ENCODE peak calls at places on chromosomes 2 and 18, in ten cellular contexts. One of them, this sample, is unnamed. For H3K36me3, the result is how much of the 10 kb centered on the place peaks cover.

GRCh38 chr18:32714571-32715148 is 58.2 kb downstream of the KLHL14 start:
- DNase-seq in suprapubic skin: no peak
- DNase-seq in sigmoid colon: no peak
- DNase-seq in stomach: peak
- DNase-seq in SK-N-SH: peak
- DNase-seq in K562: peak
- DNase-seq in HepG2: peak
- DNase-seq in tibial nerve: peak
- DNase-seq in transverse colon: peak
- DNase-seq in GM12878: peak
- DNase-seq in this sample: no peak

GRCh38 chr2:72155737-72156136 is 8.1 kb upstream of the CYP26B1 start:
- DNase-seq in HepG2: no peak
- DNase-seq in tibial nerve: no peak
- DNase-seq in SK-N-SH: no peak
- DNase-seq in suprapubic skin: no peak
- DNase-seq in GM12878: no peak
- DNase-seq in K562: no peak
- DNase-seq in stomach: peak
- DNase-seq in sigmoid colon: no peak
- DNase-seq in transverse colon: no peak
- DNase-seq in this sample: no peak

GRCh38 chr2:170566138-170566537 is 149.0 kb upstream of the SP5 start:
- DNase-seq in GM12878: no peak
- DNase-seq in tibial nerve: no peak
- DNase-seq in transverse colon: no peak
- DNase-seq in K562: no peak
- DNase-seq in sigmoid colon: no peak
- DNase-seq in stomach: no peak
- DNase-seq in SK-N-SH: no peak
- DNase-seq in HepG2: no peak
- DNase-seq in suprapubic skin: no peak
- DNase-seq in this sample: no peak

GRCh38 chr2:63890678-63891077 is 49.0 kb downstream of the UGP2 start:
- DNase-seq in K562: no peak
- DNase-seq in sigmoid colon: no peak
- DNase-seq in stomach: no peak
- DNase-seq in SK-N-SH: no peak
- DNase-seq in GM12878: no peak
- DNase-seq in transverse colon: no peak
- DNase-seq in tibial nerve: no peak
- DNase-seq in HepG2: no peak
- DNase-seq in suprapubic skin: no peak
- DNase-seq in this sample: no peak

GRCh38 chr2:42830922-42831574 is 38.7 kb upstream of the HAAO start:
- DNase-seq in sigmoid colon: no peak
- DNase-seq in SK-N-SH: no peak
- DNase-seq in HepG2: no peak
- DNase-seq in tibial nerve: no peak
- DNase-seq in GM12878: no peak
- DNase-seq in stomach: no peak
- DNase-seq in transverse colon: no peak
- DNase-seq in K562: peak
- DNase-seq in suprapubic skin: peak
- DNase-seq in this sample: peak

GRCh38 chr2:28544405-28544914 is 48.6 kb downstream of the PLB1 start:
- DNase-seq in GM12878: no peak
- DNase-seq in K562: no peak
- DNase-seq in SK-N-SH: peak
- DNase-seq in sigmoid colon: peak
- DNase-seq in suprapubic skin: no peak
- DNase-seq in tibial nerve: no peak
- DNase-seq in stomach: no peak
- DNase-seq in HepG2: peak
- DNase-seq in transverse colon: peak
- DNase-seq in this sample: no peak

GRCh38 chr2:75632091-75632704 is 14.4 kb upstream of the MRPL19 start:
- DNase-seq in transverse colon: no peak
- DNase-seq in tibial nerve: no peak
- DNase-seq in K562: no peak
- DNase-seq in sigmoid colon: no peak
- DNase-seq in SK-N-SH: no peak
- DNase-seq in GM12878: no peak
- DNase-seq in suprapubic skin: no peak
- DNase-seq in HepG2: no peak
- DNase-seq in stomach: no peak
- DNase-seq in this sample: peak

GRCh38 chr2:61328707-61329251 is 142.1 kb downstream of the USP34 start:
- DNase-seq in tibial nerve: no peak
- DNase-seq in transverse colon: peak
- DNase-seq in suprapubic skin: no peak
- DNase-seq in stomach: no peak
- DNase-seq in SK-N-SH: no peak
- DNase-seq in HepG2: no peak
- DNase-seq in K562: no peak
- DNase-seq in sigmoid colon: no peak
- DNase-seq in GM12878: no peak
- DNase-seq in this sample: no peak

GRCh38 chr2:145657265-145657664 is 1137.3 kb upstream of the ZEB2 start:
- DNase-seq in K562: no peak
- DNase-seq in stomach: no peak
- DNase-seq in tibial nerve: no peak
- DNase-seq in SK-N-SH: no peak
- DNase-seq in HepG2: no peak
- DNase-seq in sigmoid colon: no peak
- DNase-seq in suprapubic skin: no peak
- DNase-seq in GM12878: no peak
- DNase-seq in transverse colon: no peak
- DNase-seq in this sample: no peak

GRCh38 chr18:36201765-36202164 is 14.5 kb downstream of the MOCOS start:
- DNase-seq in sigmoid colon: no peak
- DNase-seq in stomach: no peak
- DNase-seq in transverse colon: no peak
- DNase-seq in GM12878: no peak
- DNase-seq in K562: no peak
- DNase-seq in suprapubic skin: no peak
- DNase-seq in HepG2: no peak
- DNase-seq in tibial nerve: no peak
- DNase-seq in SK-N-SH: no peak
- DNase-seq in this sample: no peak

GRCh38 chr2:14363137-14363536 is 269.4 kb upstream of the LRATD1 start:
- DNase-seq in sigmoid colon: no peak
- DNase-seq in stomach: no peak
- DNase-seq in HepG2: no peak
- DNase-seq in tibial nerve: no peak
- DNase-seq in GM12878: no peak
- DNase-seq in K562: no peak
- DNase-seq in transverse colon: no peak
- DNase-seq in SK-N-SH: no peak
- DNase-seq in suprapubic skin: no peak
- DNase-seq in this sample: no peak

GRCh38 chr2:239459056-239459455 is 58.2 kb upstream of the HDAC4 start:
- DNase-seq in sigmoid colon: peak
- DNase-seq in stomach: peak
- DNase-seq in transverse colon: no peak
- DNase-seq in SK-N-SH: no peak
- DNase-seq in HepG2: no peak
- DNase-seq in GM12878: no peak
- DNase-seq in tibial nerve: no peak
- DNase-seq in suprapubic skin: peak
- DNase-seq in K562: no peak
- DNase-seq in this sample: no peak

GRCh38 chr2:86476092-86476491 is 34.9 kb downstream of the KDM3A start:
- DNase-seq in transverse colon: no peak
- DNase-seq in suprapubic skin: no peak
- DNase-seq in HepG2: no peak
- DNase-seq in stomach: no peak
- DNase-seq in GM12878: no peak
- DNase-seq in K562: no peak
- DNase-seq in sigmoid colon: no peak
- DNase-seq in tibial nerve: no peak
- DNase-seq in SK-N-SH: no peak
- DNase-seq in this sample: no peak

GRCh38 chr2:170820647-170821630 is 4.3 kb downstream of the GAD1 start:
- DNase-seq in sigmoid colon: no peak
- DNase-seq in transverse colon: no peak
- DNase-seq in suprapubic skin: no peak
- DNase-seq in GM12878: no peak
- DNase-seq in HepG2: no peak
- DNase-seq in SK-N-SH: no peak
- DNase-seq in stomach: no peak
- DNase-seq in K562: peak
- DNase-seq in tibial nerve: no peak
- DNase-seq in this sample: no peak

GRCh38 chr2:190180313-190181065 is 118.0 kb upstream of the MSTN start:
- DNase-seq in tibial nerve: no peak
- DNase-seq in K562: peak
- DNase-seq in HepG2: peak
- DNase-seq in sigmoid colon: peak
- DNase-seq in transverse colon: peak
- DNase-seq in suprapubic skin: peak
- DNase-seq in stomach: peak
- DNase-seq in GM12878: no peak
- DNase-seq in SK-N-SH: peak
- DNase-seq in this sample: peak

GRCh38 chr2:30577151-30577550 is 130.1 kb downstream of the LCLAT1 start:
- DNase-seq in K562: no peak
- DNase-seq in SK-N-SH: no peak
- DNase-seq in transverse colon: no peak
- DNase-seq in suprapubic skin: no peak
- DNase-seq in tibial nerve: no peak
- DNase-seq in stomach: no peak
- DNase-seq in GM12878: no peak
- DNase-seq in HepG2: no peak
- DNase-seq in sigmoid colon: no peak
- DNase-seq in this sample: no peak

DNA sequence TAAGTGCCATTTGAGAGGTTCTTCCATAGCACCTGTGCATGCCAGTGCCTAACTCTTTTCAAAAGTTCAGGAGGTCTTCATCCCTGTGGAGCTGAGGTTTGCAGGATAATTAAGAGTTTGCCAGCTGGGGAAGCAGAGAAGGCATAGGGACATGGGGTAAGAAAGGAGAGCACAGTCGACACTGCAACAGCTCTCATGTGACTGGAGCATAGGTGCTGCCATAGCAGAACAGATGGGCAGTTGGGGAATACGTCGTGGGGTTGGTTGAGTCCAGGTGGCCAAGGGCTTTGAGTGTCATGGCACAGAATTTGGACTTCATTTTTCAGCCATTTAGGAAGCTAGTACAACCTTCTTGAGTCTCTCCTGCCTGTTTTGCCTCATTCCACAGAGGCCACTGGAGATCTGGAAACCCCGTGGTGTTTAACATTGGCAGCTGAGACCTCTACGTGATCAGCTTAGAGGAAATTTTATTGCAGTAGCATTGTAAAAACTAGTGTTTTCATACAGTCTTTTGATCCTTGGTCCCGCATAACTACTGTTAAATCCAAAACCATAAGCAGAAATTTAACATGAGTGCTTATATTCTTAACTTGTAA is 65.1 kb downstream of the CRIM1 start:
- DNase-seq in HepG2: no peak
- DNase-seq in tibial nerve: no peak
- DNase-seq in K562: no peak
- DNase-seq in stomach: no peak
- DNase-seq in SK-N-SH: no peak
- DNase-seq in suprapubic skin: no peak
- DNase-seq in GM12878: no peak
- DNase-seq in sigmoid colon: no peak
- DNase-seq in transverse colon: no peak
- DNase-seq in this sample: no peak
- TF ChIP-seq EP300 in HepG2: no peak
- TF ChIP-seq EP300 in tibial nerve: no peak
- TF ChIP-seq EP300 in K562: no peak
- TF ChIP-seq EP300 in stomach: no peak
- TF ChIP-seq EP300 in SK-N-SH: no peak
- TF ChIP-seq EP300 in suprapubic skin: no peak
- TF ChIP-seq EP300 in GM12878: no peak
- TF ChIP-seq EP300 in sigmoid colon: no peak
- TF ChIP-seq EP300 in transverse colon: no peak
- TF ChIP-seq EP300 in this sample: no peak

DNA sequence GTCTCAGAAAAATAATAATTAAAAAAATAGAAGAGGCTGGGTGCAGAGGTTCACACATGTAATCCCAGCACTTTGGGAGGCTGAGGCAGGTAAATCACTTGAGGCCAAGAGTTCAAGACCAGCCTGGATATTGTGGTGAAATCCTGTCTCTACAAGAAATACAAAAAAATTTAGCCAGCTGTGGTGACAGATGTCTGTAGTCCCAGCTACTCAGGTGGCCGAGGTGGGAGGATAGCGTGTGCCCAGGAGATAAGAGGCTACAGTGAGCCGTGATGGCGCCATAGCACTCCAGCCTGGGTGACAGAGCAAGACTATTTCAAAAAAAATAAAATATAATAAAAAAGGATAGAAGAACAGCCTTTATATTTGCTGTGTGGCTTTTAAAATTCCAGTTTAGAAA is 35.9 kb downstream of the SMC6 start:
- DNase-seq in sigmoid colon: no peak
- DNase-seq in transverse colon: no peak
- DNase-seq in tibial nerve: no peak
- DNase-seq in suprapubic skin: no peak
- DNase-seq in HepG2: no peak
- DNase-seq in stomach: no peak
- DNase-seq in GM12878: no peak
- DNase-seq in K562: peak
- DNase-seq in SK-N-SH: no peak
- DNase-seq in this sample: no peak
- H3K36me3 ChIP-seq in sigmoid colon: half or more
- H3K36me3 ChIP-seq in transverse colon: under half
- H3K36me3 ChIP-seq in tibial nerve: under half
- H3K36me3 ChIP-seq in suprapubic skin: half or more
- H3K36me3 ChIP-seq in HepG2: half or more
- H3K36me3 ChIP-seq in stomach: under half
- H3K36me3 ChIP-seq in GM12878: under half
- H3K36me3 ChIP-seq in K562: half or more
- H3K36me3 ChIP-seq in SK-N-SH: half or more
- H3K36me3 ChIP-seq in this sample: under half

DNA sequence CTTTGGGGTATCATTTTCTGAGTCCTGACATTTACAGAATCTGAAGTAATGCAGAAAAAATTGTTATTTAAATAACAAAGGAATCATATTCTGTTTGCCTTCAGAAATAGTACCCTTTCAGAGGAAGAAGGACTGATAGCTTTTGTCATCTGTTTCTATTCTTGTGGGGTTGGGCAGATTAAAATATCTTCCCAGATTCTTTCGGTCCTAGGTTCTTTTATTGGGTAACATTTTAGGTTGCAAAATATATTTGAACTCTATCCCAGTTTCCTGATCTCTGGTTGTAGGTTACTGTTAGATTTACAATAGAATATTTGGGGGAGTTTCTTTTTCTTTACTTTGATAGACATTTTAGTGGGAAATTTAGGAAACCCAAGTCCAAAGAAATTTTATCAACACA is 550.5 kb downstream of the SPAG16 start:
- DNase-seq in SK-N-SH: no peak
- DNase-seq in HepG2: no peak
- DNase-seq in K562: no peak
- DNase-seq in stomach: no peak
- DNase-seq in GM12878: no peak
- DNase-seq in tibial nerve: no peak
- DNase-seq in suprapubic skin: no peak
- DNase-seq in sigmoid colon: no peak
- DNase-seq in transverse colon: no peak
- DNase-seq in this sample: no peak
- TF ChIP-seq EP300 in SK-N-SH: no peak
- TF ChIP-seq EP300 in HepG2: no peak
- TF ChIP-seq EP300 in K562: no peak
- TF ChIP-seq EP300 in stomach: no peak
- TF ChIP-seq EP300 in GM12878: no peak
- TF ChIP-seq EP300 in tibial nerve: no peak
- TF ChIP-seq EP300 in suprapubic skin: no peak
- TF ChIP-seq EP300 in sigmoid colon: no peak
- TF ChIP-seq EP300 in transverse colon: no peak
- TF ChIP-seq EP300 in this sample: no peak

GRCh38 chr18:2681993-2682603 is 26.6 kb downstream of the SMCHD1 start:
- DNase-seq in tibial nerve: no peak
- DNase-seq in GM12878: no peak
- DNase-seq in SK-N-SH: no peak
- DNase-seq in transverse colon: no peak
- DNase-seq in K562: no peak
- DNase-seq in sigmoid colon: no peak
- DNase-seq in HepG2: no peak
- DNase-seq in suprapubic skin: no peak
- DNase-seq in stomach: no peak
- DNase-seq in this sample: no peak
- H3K36me3 ChIP-seq in tibial nerve: under half
- H3K36me3 ChIP-seq in GM12878: under half
- H3K36me3 ChIP-seq in SK-N-SH: under half
- H3K36me3 ChIP-seq in transverse colon: under half
- H3K36me3 ChIP-seq in K562: half or more
- H3K36me3 ChIP-seq in sigmoid colon: under half
- H3K36me3 ChIP-seq in HepG2: half or more
- H3K36me3 ChIP-seq in suprapubic skin: under half
- H3K36me3 ChIP-seq in stomach: under half
- H3K36me3 ChIP-seq in this sample: under half